ENCODE peak calls at places on chromosomes 7 and 10, in ten cellular contexts. One of them, this sample, is unnamed.

GRCh38 chr10:59463909-59464308 is 101.6 kb upstream of the FAM13C start:
- DNase-seq in transverse colon: no peak
- DNase-seq in cardiac muscle cell: no peak
- DNase-seq in natural killer cell: no peak
- DNase-seq in neural crest cell: no peak
- DNase-seq in tibial nerve: no peak
- DNase-seq in upper lobe of right lung: no peak
- DNase-seq in sigmoid colon: no peak
- DNase-seq in H9: no peak
- DNase-seq in tibial artery: no peak
- DNase-seq in this sample: no peak

GRCh38 chr10:91541481-91541880 is 91.4 kb downstream of the PPP1R3C start:
- DNase-seq in tibial artery: no peak
- DNase-seq in transverse colon: no peak
- DNase-seq in cardiac muscle cell: no peak
- DNase-seq in sigmoid colon: no peak
- DNase-seq in H9: no peak
- DNase-seq in neural crest cell: no peak
- DNase-seq in tibial nerve: no peak
- DNase-seq in upper lobe of right lung: no peak
- DNase-seq in natural killer cell: no peak
- DNase-seq in this sample: no peak

GRCh38 chr10:8392216-8392615 is 337.7 kb downstream of the GATA3 start:
- DNase-seq in tibial artery: no peak
- DNase-seq in upper lobe of right lung: no peak
- DNase-seq in natural killer cell: no peak
- DNase-seq in sigmoid colon: no peak
- DNase-seq in tibial nerve: no peak
- DNase-seq in neural crest cell: no peak
- DNase-seq in H9: no peak
- DNase-seq in cardiac muscle cell: no peak
- DNase-seq in transverse colon: no peak
- DNase-seq in this sample: no peak

GRCh38 chr10:53440641-53441040 is 668.1 kb upstream of the MBL2 start:
- DNase-seq in sigmoid colon: no peak
- DNase-seq in transverse colon: no peak
- DNase-seq in H9: no peak
- DNase-seq in upper lobe of right lung: no peak
- DNase-seq in neural crest cell: no peak
- DNase-seq in tibial artery: no peak
- DNase-seq in natural killer cell: no peak
- DNase-seq in cardiac muscle cell: no peak
- DNase-seq in tibial nerve: no peak
- DNase-seq in this sample: no peak

GRCh38 chr7:28623863-28624262 is 211.5 kb downstream of the CREB5 start:
- DNase-seq in H9: no peak
- DNase-seq in upper lobe of right lung: no peak
- DNase-seq in neural crest cell: no peak
- DNase-seq in natural killer cell: no peak
- DNase-seq in tibial artery: no peak
- DNase-seq in tibial nerve: no peak
- DNase-seq in cardiac muscle cell: no peak
- DNase-seq in sigmoid colon: no peak
- DNase-seq in transverse colon: no peak
- DNase-seq in this sample: no peak

GRCh38 chr10:106500585-106501525 is 663.7 kb downstream of the SORCS1 start:
- DNase-seq in transverse colon: no peak
- DNase-seq in tibial artery: no peak
- DNase-seq in neural crest cell: no peak
- DNase-seq in upper lobe of right lung: no peak
- DNase-seq in H9: no peak
- DNase-seq in cardiac muscle cell: no peak
- DNase-seq in natural killer cell: no peak
- DNase-seq in sigmoid colon: no peak
- DNase-seq in tibial nerve: no peak
- DNase-seq in this sample: no peak

GRCh38 chr10:47127188-47127587 is 172.8 kb upstream of the GDF10 start:
- DNase-seq in upper lobe of right lung: no peak
- DNase-seq in sigmoid colon: no peak
- DNase-seq in cardiac muscle cell: no peak
- DNase-seq in transverse colon: no peak
- DNase-seq in tibial artery: no peak
- DNase-seq in tibial nerve: no peak
- DNase-seq in neural crest cell: no peak
- DNase-seq in H9: no peak
- DNase-seq in natural killer cell: no peak
- DNase-seq in this sample: no peak

GRCh38 chr10:1603181-1603580 is 134.1 kb downstream of the ADARB2 start:
- DNase-seq in neural crest cell: no peak
- DNase-seq in upper lobe of right lung: no peak
- DNase-seq in cardiac muscle cell: no peak
- DNase-seq in sigmoid colon: no peak
- DNase-seq in transverse colon: no peak
- DNase-seq in tibial nerve: no peak
- DNase-seq in tibial artery: no peak
- DNase-seq in H9: peak; percentile 18
- DNase-seq in natural killer cell: no peak
- DNase-seq in this sample: no peak

GRCh38 chr7:96184783-96185182 is 137.1 kb downstream of the SLC25A13 start:
- DNase-seq in sigmoid colon: no peak
- DNase-seq in H9: no peak
- DNase-seq in tibial artery: no peak
- DNase-seq in cardiac muscle cell: no peak
- DNase-seq in neural crest cell: no peak
- DNase-seq in natural killer cell: no peak
- DNase-seq in tibial nerve: no peak
- DNase-seq in transverse colon: no peak
- DNase-seq in upper lobe of right lung: no peak
- DNase-seq in this sample: no peak

GRCh38 chr7:138477581-138477980 is 17.5 kb downstream of the TRIM24 start:
- DNase-seq in neural crest cell: no peak
- DNase-seq in upper lobe of right lung: no peak
- DNase-seq in transverse colon: no peak
- DNase-seq in cardiac muscle cell: no peak
- DNase-seq in H9: no peak
- DNase-seq in tibial artery: no peak
- DNase-seq in tibial nerve: no peak
- DNase-seq in natural killer cell: no peak
- DNase-seq in sigmoid colon: no peak
- DNase-seq in this sample: no peak

GRCh38 chr7:121113288-121113687 is 124.8 kb downstream of the CPED1 start:
- DNase-seq in neural crest cell: no peak
- DNase-seq in transverse colon: no peak
- DNase-seq in tibial nerve: no peak
- DNase-seq in cardiac muscle cell: no peak
- DNase-seq in tibial artery: no peak
- DNase-seq in sigmoid colon: no peak
- DNase-seq in H9: no peak
- DNase-seq in natural killer cell: no peak
- DNase-seq in upper lobe of right lung: no peak
- DNase-seq in this sample: no peak

GRCh38 chr7:16739863-16740622 is 13.5 kb upstream of the TSPAN13 start:
- DNase-seq in sigmoid colon: no peak
- DNase-seq in neural crest cell: no peak
- DNase-seq in upper lobe of right lung: no peak
- DNase-seq in H9: no peak
- DNase-seq in natural killer cell: no peak
- DNase-seq in tibial artery: no peak
- DNase-seq in transverse colon: peak; percentile 26
- DNase-seq in tibial nerve: no peak
- DNase-seq in cardiac muscle cell: peak; percentile 63
- DNase-seq in this sample: peak; percentile 30

GRCh38 chr10:70178139-70178725 is 7.9 kb upstream of the SAR1A start:
- DNase-seq in upper lobe of right lung: no peak
- DNase-seq in tibial artery: no peak
- DNase-seq in H9: no peak
- DNase-seq in natural killer cell: no peak
- DNase-seq in neural crest cell: no peak
- DNase-seq in sigmoid colon: no peak
- DNase-seq in cardiac muscle cell: no peak
- DNase-seq in transverse colon: no peak
- DNase-seq in tibial nerve: no peak
- DNase-seq in this sample: no peak

GRCh38 chr10:71599518-71599917 is 120.1 kb downstream of the C10orf105 start:
- DNase-seq in natural killer cell: no peak
- DNase-seq in tibial artery: no peak
- DNase-seq in sigmoid colon: no peak
- DNase-seq in cardiac muscle cell: no peak
- DNase-seq in upper lobe of right lung: no peak
- DNase-seq in neural crest cell: no peak
- DNase-seq in transverse colon: no peak
- DNase-seq in tibial nerve: no peak
- DNase-seq in H9: no peak
- DNase-seq in this sample: no peak

GRCh38 chr7:1100386-1100785 is 12.5 kb downstream of the GPER1 start:
- DNase-seq in sigmoid colon: no peak
- DNase-seq in tibial nerve: no peak
- DNase-seq in transverse colon: no peak
- DNase-seq in natural killer cell: no peak
- DNase-seq in cardiac muscle cell: no peak
- DNase-seq in upper lobe of right lung: no peak
- DNase-seq in tibial artery: no peak
- DNase-seq in neural crest cell: no peak
- DNase-seq in H9: no peak
- DNase-seq in this sample: no peak
- TF ChIP-seq CTCF in sigmoid colon: no peak
- TF ChIP-seq CTCF in tibial nerve: no peak
- TF ChIP-seq CTCF in transverse colon: no peak
- TF ChIP-seq CTCF in natural killer cell: no peak
- TF ChIP-seq CTCF in cardiac muscle cell: no peak
- TF ChIP-seq CTCF in upper lobe of right lung: no peak
- TF ChIP-seq CTCF in tibial artery: no peak
- TF ChIP-seq CTCF in neural crest cell: no peak
- TF ChIP-seq CTCF in H9: no peak
- TF ChIP-seq CTCF in this sample: no peak

GRCh38 chr7:2249744-2250323 is 7.8 kb downstream of the NUDT1 start:
- DNase-seq in tibial nerve: no peak
- DNase-seq in neural crest cell: no peak
- DNase-seq in H9: no peak
- DNase-seq in cardiac muscle cell: no peak
- DNase-seq in tibial artery: no peak
- DNase-seq in natural killer cell: no peak
- DNase-seq in sigmoid colon: no peak
- DNase-seq in transverse colon: no peak
- DNase-seq in upper lobe of right lung: no peak
- DNase-seq in this sample: no peak

GRCh38 chr7:2251841-2252771 is 10.1 kb downstream of the NUDT1 start:
- DNase-seq in transverse colon: no peak
- DNase-seq in tibial artery: no peak
- DNase-seq in cardiac muscle cell: no peak
- DNase-seq in H9: no peak
- DNase-seq in natural killer cell: no peak
- DNase-seq in neural crest cell: no peak
- DNase-seq in upper lobe of right lung: peak; percentile 76
- DNase-seq in sigmoid colon: no peak
- DNase-seq in tibial nerve: no peak
- DNase-seq in this sample: no peak

GRCh38 chr7:2247141-2247985 is 5.3 kb downstream of the NUDT1 start:
- DNase-seq in H9: peak; percentile 75
- DNase-seq in cardiac muscle cell: peak; percentile 51
- DNase-seq in tibial nerve: no peak
- DNase-seq in sigmoid colon: no peak
- DNase-seq in upper lobe of right lung: no peak
- DNase-seq in neural crest cell: peak; percentile 61
- DNase-seq in natural killer cell: no peak
- DNase-seq in transverse colon: no peak
- DNase-seq in tibial artery: no peak
- DNase-seq in this sample: no peak

GRCh38 chr7:2245883-2246679 is 4.1 kb downstream of the NUDT1 start:
- DNase-seq in tibial nerve: peak; percentile 36
- DNase-seq in sigmoid colon: no peak
- DNase-seq in H9: no peak
- DNase-seq in upper lobe of right lung: peak; percentile 78
- DNase-seq in cardiac muscle cell: no peak
- DNase-seq in transverse colon: peak; percentile 17
- DNase-seq in tibial artery: peak; percentile 56
- DNase-seq in neural crest cell: no peak
- DNase-seq in natural killer cell: no peak
- DNase-seq in this sample: no peak

GRCh38 chr7:2248984-2249694 is 7.1 kb downstream of the NUDT1 start:
- DNase-seq in sigmoid colon: no peak
- DNase-seq in neural crest cell: no peak
- DNase-seq in tibial nerve: peak; percentile 59
- DNase-seq in natural killer cell: no peak
- DNase-seq in H9: peak; percentile 54
- DNase-seq in transverse colon: peak; percentile 35
- DNase-seq in tibial artery: peak; percentile 76
- DNase-seq in cardiac muscle cell: no peak
- DNase-seq in upper lobe of right lung: peak; percentile 79
- DNase-seq in this sample: no peak
- TF ChIP-seq CTCF in sigmoid colon: no peak
- TF ChIP-seq CTCF in neural crest cell: no peak
- TF ChIP-seq CTCF in tibial nerve: no peak
- TF ChIP-seq CTCF in natural killer cell: no peak
- TF ChIP-seq CTCF in H9: no peak
- TF ChIP-seq CTCF in transverse colon: no peak
- TF ChIP-seq CTCF in tibial artery: no peak
- TF ChIP-seq CTCF in cardiac muscle cell: peak; percentile 19
- TF ChIP-seq CTCF in upper lobe of right lung: no peak
- TF ChIP-seq CTCF in this sample: no peak

DNA sequence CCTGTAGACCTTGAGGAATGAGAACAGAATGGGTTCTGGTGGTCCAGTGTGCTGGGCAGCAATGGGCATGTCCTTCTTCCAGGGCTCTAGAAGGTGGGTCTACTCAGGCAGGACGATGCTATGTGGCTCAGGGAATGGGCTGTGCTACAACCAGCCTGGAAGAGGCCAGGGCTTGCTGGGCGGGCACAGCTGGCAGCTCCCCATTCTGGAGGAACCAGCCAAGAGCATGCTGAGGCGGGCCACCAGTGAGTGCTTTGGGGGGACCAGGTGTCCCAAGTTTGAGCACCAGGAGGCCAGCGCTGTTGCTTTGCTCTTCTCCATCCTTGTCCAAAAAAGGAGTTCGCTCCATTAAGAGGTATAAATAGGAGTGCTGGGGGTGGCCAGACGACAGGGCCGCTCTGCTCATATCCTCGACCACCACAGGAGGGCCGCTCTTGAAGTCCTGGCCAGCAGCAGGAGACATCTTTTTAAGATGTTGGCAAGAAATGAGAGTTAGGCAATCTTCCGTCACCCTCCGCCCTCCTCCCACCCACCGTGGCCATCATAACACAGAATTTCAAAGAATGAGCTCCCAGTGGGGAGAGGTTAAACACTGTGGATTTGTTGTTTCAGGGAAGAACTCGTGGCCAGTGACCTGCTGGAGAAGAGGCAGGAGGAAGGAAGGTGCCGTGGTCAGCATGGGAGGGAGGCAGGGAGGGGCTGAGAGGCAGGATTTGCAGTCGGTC is 141.3 kb downstream of the GRK5 start:
- DNase-seq in upper lobe of right lung: peak; percentile 44
- DNase-seq in transverse colon: no peak
- DNase-seq in tibial artery: no peak
- DNase-seq in H9: no peak
- DNase-seq in tibial nerve: peak; percentile 79
- DNase-seq in natural killer cell: no peak
- DNase-seq in neural crest cell: no peak
- DNase-seq in sigmoid colon: peak; percentile 77
- DNase-seq in cardiac muscle cell: no peak
- DNase-seq in this sample: no peak
- TF ChIP-seq CTCF in upper lobe of right lung: peak; percentile 22
- TF ChIP-seq CTCF in transverse colon: no peak
- TF ChIP-seq CTCF in tibial artery: no peak
- TF ChIP-seq CTCF in H9: no peak
- TF ChIP-seq CTCF in tibial nerve: no peak
- TF ChIP-seq CTCF in natural killer cell: no peak
- TF ChIP-seq CTCF in neural crest cell: no peak
- TF ChIP-seq CTCF in sigmoid colon: no peak
- TF ChIP-seq CTCF in cardiac muscle cell: peak; percentile 40
- TF ChIP-seq CTCF in this sample: no peak

GRCh38 chr7:5232874-5233273 is 42.8 kb downstream of the WIPI2 start:
- DNase-seq in tibial nerve: no peak
- DNase-seq in sigmoid colon: no peak
- DNase-seq in H9: peak; percentile 47
- DNase-seq in tibial artery: no peak
- DNase-seq in transverse colon: no peak
- DNase-seq in natural killer cell: no peak
- DNase-seq in neural crest cell: no peak
- DNase-seq in cardiac muscle cell: no peak
- DNase-seq in upper lobe of right lung: no peak
- DNase-seq in this sample: no peak
- TF ChIP-seq CTCF in tibial nerve: no peak
- TF ChIP-seq CTCF in sigmoid colon: no peak
- TF ChIP-seq CTCF in H9: peak; percentile 11
- TF ChIP-seq CTCF in tibial artery: no peak
- TF ChIP-seq CTCF in transverse colon: no peak
- TF ChIP-seq CTCF in natural killer cell: no peak
- TF ChIP-seq CTCF in neural crest cell: no peak
- TF ChIP-seq CTCF in cardiac muscle cell: no peak
- TF ChIP-seq CTCF in upper lobe of right lung: no peak
- TF ChIP-seq CTCF in this sample: no peak